ENCODE peak calls at places on chromosomes 16 and 17, in eight cellular contexts. N, T, J, H, Y, P, L and R are unnamed samples.

GRCh38 chr17:4739122-4740024 is at the start of the genes CXCL16 and ZMYND15:
- DNase-seq in Y (no peak), H (no peak), J (peak), N (peak), L (no peak), T (peak), P (peak), R (no peak)

GRCh38 chr16:3017806-3018506 is at the start of gene CLDN6:
- DNase-seq in J (peak), L (no peak), P (peak), T (peak), H (no peak), Y (no peak), N (peak), R (no peak)

GRCh38 chr16:15759070-15759469 is 97.8 kb downstream of the MYH11 start:
- DNase-seq in J (no peak), Y (no peak), H (no peak), P (no peak), N (no peak), T (no peak), L (no peak), R (no peak)

GRCh38 chr17:63406689-63407330 is 39.3 kb downstream of the CYB561 start:
- DNase-seq in Y (peak), L (peak), H (peak), P (peak), T (peak), J (peak), N (peak), R (peak)

GRCh38 chr16:28935924-28936783 is 4.4 kb downstream of the CD19 start:
- DNase-seq in H (peak), T (peak), P (peak), Y (peak), L (no peak), J (peak), N (peak), R (no peak)

GRCh38 chr17:50166518-50167181 is 845 bp downstream of the SGCA start:
- DNase-seq in H (no peak), Y (no peak), P (no peak), J (no peak), T (no peak), L (no peak), N (no peak), R (no peak)

GRCh38 chr16:967546-968295 is 3.1 kb downstream of the LMF1 start:
- DNase-seq in N (no peak), H (no peak), P (no peak), L (no peak), T (no peak), Y (no peak), J (no peak), R (no peak)

GRCh38 chr17:55830699-55831098 is 79.8 kb downstream of the PCTP start:
- DNase-seq in Y (no peak), P (no peak), J (no peak), L (no peak), T (no peak), N (no peak), H (no peak), R (no peak)

GRCh38 chr17:40340880-40341807 is 23.4 kb downstream of the GJD3 start:
- DNase-seq in Y (peak), N (peak), L (no peak), P (peak), T (peak), H (peak), J (peak), R (no peak)

GRCh38 chr16:14071576-14072271 is 605 bp downstream of the MRTFB start:
- DNase-seq in H (no peak), Y (peak), N (peak), L (no peak), J (no peak), P (peak), T (peak), R (no peak)

GRCh38 chr17:65078441-65079160 is 22.1 kb upstream of the GNA13 start:
- DNase-seq in T (no peak), P (peak), H (no peak), L (no peak), Y (no peak), N (no peak), J (no peak), R (no peak)

GRCh38 chr16:27226476-27226875 is 23.1 kb downstream of the KDM8 start:
- DNase-seq in N (no peak), H (no peak), Y (no peak), T (no peak), L (no peak), P (no peak), J (no peak), R (no peak)

GRCh38 chr16:3003582-3004270 is 9.0 kb upstream of the CLDN9 start:
- DNase-seq in H (peak), L (peak), Y (peak), J (peak), T (peak), P (peak), N (peak), R (peak)

GRCh38 chr17:66129759-66130158 is 62.2 kb downstream of the CEP112 start:
- DNase-seq in Y (no peak), H (no peak), P (no peak), N (no peak), T (no peak), L (no peak), J (no peak), R (no peak)
- H3K4me3 ChIP-seq in Y (no peak), H (no peak), P (no peak), N (no peak), T (no peak), L (no peak), J (no peak), R (no peak)

GRCh38 chr17:79609175-79609589 is 1.7 kb downstream of the RBFOX3 start:
- DNase-seq in P (no peak), N (peak), Y (no peak), H (no peak), T (no peak), L (no peak), J (no peak), R (no peak)
- TF ChIP-seq EZH2 in P (no peak), N (peak), Y (no peak), H (no peak), T (peak), L (no peak), J (no peak), R (peak)

GRCh38 chr17:45310380-45311324 is 6.2 kb downstream of the MAP3K14 start:
- DNase-seq in H (no peak), Y (no peak), J (no peak), N (no peak), L (no peak), T (no peak), P (no peak), R (no peak)

GRCh38 chr17:45312477-45313418 is 4.1 kb downstream of the MAP3K14 start:
- DNase-seq in N (no peak), P (no peak), T (no peak), L (no peak), Y (no peak), J (no peak), H (no peak), R (no peak)

GRCh38 chr17:45311406-45311761 is 5.4 kb downstream of the MAP3K14 start:
- DNase-seq in Y (no peak), P (no peak), N (no peak), L (no peak), T (no peak), J (no peak), H (no peak), R (no peak)

GRCh38 chr17:45313419-45313771 is 3.4 kb downstream of the MAP3K14 start:
- DNase-seq in L (no peak), T (no peak), H (no peak), J (no peak), Y (no peak), P (no peak), N (no peak), R (no peak)

DNA sequence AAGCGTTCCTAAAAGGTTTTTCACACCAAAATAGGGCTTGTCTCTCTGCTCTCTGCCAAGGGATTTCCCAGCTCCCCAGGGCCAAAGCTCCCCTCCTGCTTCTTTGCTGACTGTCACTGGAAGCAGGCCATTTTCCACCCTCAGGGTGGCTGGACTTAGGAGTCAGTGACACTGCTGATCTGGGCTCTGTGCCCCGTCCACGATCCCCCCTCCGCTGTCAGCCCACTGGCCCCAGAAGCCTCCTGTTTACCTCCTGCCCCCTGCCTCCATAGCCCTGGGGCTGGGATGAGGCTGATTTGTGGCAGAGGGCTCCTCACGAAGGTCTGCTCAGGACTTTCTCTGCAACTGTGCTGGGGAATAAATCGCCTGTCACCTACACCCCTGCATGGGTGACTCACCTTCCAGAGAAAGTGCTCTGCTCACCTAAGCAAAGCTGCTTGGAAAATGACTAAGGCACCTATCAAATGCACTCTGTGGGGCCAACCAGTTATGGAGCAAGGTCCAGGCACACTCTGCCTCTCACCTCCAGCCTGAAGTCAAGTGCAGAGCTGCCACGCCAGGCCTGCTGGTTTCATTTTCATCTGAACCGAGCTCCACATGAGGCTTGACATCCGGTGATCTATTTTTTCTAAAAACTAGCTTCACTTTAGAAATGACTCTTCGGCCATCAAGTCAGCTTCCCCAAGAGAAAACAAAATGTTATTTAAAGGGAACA is 4.9 kb downstream of the MAP3K14 start:
- DNase-seq in J (no peak), N (no peak), H (peak), Y (peak), L (no peak), P (no peak), T (no peak), R (no peak)
- TF ChIP-seq POLR2AphosphoS5 in J (no peak), N (no peak), H (peak), Y (no peak), L (peak), P (no peak), T (no peak), R (no peak)

GRCh38 chr17:68201425-68201785 is 46.4 kb upstream of the AMZ2 start:
- DNase-seq in P (no peak), J (no peak), T (no peak), Y (no peak), H (no peak), L (no peak), N (no peak), R (no peak)
- H3K4me3 ChIP-seq in P (no peak), J (no peak), T (peak), Y (peak), H (no peak), L (no peak), N (peak), R (no peak)

GRCh38 chr17:81233811-81234505 is 4.9 kb downstream of the TEPSIN start:
- DNase-seq in N (no peak), H (no peak), Y (no peak), P (no peak), J (no peak), T (no peak), L (no peak), R (no peak)
- TF ChIP-seq EZH2 in N (no peak), H (no peak), Y (no peak), P (no peak), J (no peak), T (no peak), L (no peak), R (no peak)

GRCh38 chr17:3665834-3666233 is 2.5 kb downstream of the TAX1BP3 start:
- DNase-seq in L (no peak), T (no peak), H (no peak), N (no peak), Y (no peak), P (no peak), J (no peak), R (no peak)
- TF ChIP-seq POLR2AphosphoS5 in L (no peak), T (no peak), H (no peak), N (no peak), Y (no peak), P (no peak), J (no peak), R (no peak)

GRCh38 chr16:12238598-12238997 is 262.1 kb downstream of the SNX29 start:
- DNase-seq in T (no peak), L (no peak), Y (no peak), N (no peak), J (no peak), H (no peak), P (no peak), R (no peak)
- H3K4me3 ChIP-seq in T (no peak), L (no peak), Y (no peak), N (no peak), J (no peak), H (no peak), P (no peak), R (no peak)

GRCh38 chr17:48554412-48555090 is 9.6 kb upstream of the HOXB2 start:
- DNase-seq in T (no peak), H (no peak), Y (no peak), N (peak), P (no peak), L (no peak), J (no peak), R (no peak)
- TF ChIP-seq EZH2 in T (peak), H (no peak), Y (peak), N (peak), P (no peak), L (no peak), J (no peak), R (no peak)

DNA sequence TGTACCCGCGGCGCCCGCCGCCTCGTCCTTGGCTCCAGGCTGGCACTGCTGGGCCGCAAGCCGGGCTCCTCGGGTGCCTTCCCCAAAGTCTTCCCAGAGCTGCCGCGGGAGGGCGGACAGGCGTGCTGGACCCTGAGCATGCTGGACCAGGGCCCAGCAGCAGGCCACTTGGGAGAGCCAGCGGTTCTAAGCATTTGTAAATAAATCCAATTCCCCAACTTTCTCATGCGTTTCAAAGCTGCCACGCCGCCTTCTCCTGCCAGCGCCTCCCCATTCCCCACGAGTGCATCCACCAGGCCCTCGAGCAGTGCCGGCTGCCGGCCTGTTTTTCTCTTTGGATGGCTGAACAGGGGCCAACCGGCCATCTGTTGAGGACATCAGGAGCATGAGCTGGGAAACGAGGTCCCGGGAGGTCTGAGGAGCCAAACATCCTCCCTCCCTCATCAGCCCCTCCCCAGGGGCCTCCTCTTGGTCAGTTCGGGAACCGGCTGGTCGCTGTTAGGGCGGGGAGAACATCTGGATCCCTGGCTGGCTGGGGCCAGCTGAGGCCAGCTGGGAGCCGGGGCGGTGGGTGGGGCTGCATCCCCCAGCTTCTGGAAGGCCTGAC is 20.6 kb upstream of the PABPN1L start:
- DNase-seq in H (no peak), N (no peak), J (no peak), Y (no peak), T (no peak), P (no peak), L (no peak), R (no peak)
- TF ChIP-seq POLR2AphosphoS5 in H (no peak), N (no peak), J (no peak), Y (no peak), T (no peak), P (no peak), L (no peak), R (no peak)

DNA sequence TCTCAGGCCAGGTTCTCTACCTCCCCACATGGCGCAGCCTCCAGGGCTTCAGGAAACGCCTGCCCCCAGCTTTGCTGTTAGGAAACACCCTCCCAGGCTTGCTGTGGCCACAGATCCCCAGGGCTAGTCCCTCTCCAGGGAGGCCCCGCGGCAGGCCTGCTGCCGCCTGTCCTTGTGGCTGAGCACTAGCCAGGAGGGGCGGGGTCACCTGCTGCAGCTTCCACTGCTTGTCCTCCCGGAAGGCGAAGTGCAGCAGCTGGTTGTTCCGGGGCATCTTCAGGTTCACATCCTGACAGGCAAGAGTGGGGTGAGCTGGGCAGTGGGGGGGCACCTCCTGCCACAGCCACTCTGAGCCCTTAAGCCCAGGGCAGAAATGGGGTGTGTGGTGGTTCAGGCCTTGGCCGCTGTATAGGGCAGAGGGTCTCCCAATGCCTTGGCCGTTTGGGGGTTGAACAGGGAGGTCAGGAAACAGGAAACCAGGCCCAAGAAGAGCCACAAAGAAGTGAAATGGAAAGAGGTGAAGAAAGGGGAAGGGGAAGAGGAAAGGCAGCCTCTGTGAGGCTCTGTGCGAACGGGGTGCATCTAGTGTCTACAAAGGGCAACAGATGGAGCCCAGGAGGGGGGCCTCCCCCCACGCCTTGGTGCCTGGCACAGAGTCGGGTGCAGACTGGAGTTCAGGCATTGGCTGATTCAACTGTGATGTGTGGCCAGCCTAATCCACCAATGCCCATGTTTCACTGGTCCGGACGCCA is 2.0 kb downstream of the ROGDI start:
- DNase-seq in N (no peak), P (no peak), H (no peak), J (peak), L (no peak), T (no peak), Y (peak), R (no peak)
- H3K4me3 ChIP-seq in N (peak), P (no peak), H (no peak), J (no peak), L (peak), T (peak), Y (peak), R (no peak)